ENCODE peak calls at places on chromosomes 7 and 10, in seven cellular contexts. N is stimulated activated CD4-positive, alpha-beta T cell treated with anti-CD3 and anti-CD28 coated beads, Interleukin-1b, Interleukin-23, amount 100 ng/mL, for 48 hours; I is amniotic stem cell; X is GM20000; A is NCI-H510A treated with DMSO at 0.1 percent for 48 hours; O is NCI-H1092 treated with DMSO at 0.1 percent for 48 hours; Q is activated CD4-positive, alpha-beta T cell treated with anti-CD3 and anti-CD28 coated beads for 24 hours. V is an unnamed sample.
A peak's percentile ranks its signal among the peaks of the same experiment; 100 is the strongest.

GRCh38 chr7:80950550-80950967 is 31.7 kb upstream of the SEMA3C start:
- DNase-seq in N (no peak), I (no peak), X (no peak), A (no peak), O (no peak), Q (no peak), V (no peak)

GRCh38 chr7:98075801-98076200 is 30.9 kb upstream of the LMTK2 start:
- DNase-seq in N (no peak), I (no peak), X (no peak), A (no peak), O (no peak), Q (no peak), V (no peak)

GRCh38 chr7:79096361-79096805 is 357.1 kb downstream of the MAGI2 start:
- DNase-seq in N (no peak), I (peak; percentile 18), X (no peak), A (no peak), O (no peak), Q (no peak), V (no peak)

GRCh38 chr7:116576350-116577319 is 51.8 kb downstream of the CAV1 start:
- DNase-seq in N (no peak), I (peak; percentile 68), X (no peak), A (no peak), O (no peak), Q (no peak), V (no peak)

GRCh38 chr7:22793593-22794462 is 28.8 kb downstream of the TOMM7 start:
- DNase-seq in N (no peak), I (no peak), X (no peak), A (no peak), O (no peak), Q (no peak), V (no peak)

GRCh38 chr7:150937848-150938561 is 40.1 kb downstream of the KCNH2 start:
- DNase-seq in N (peak; percentile 37), I (no peak), X (no peak), A (peak; percentile 50), O (peak; percentile 20), Q (no peak), V (no peak)

GRCh38 chr7:70556761-70557160 is 575.2 kb upstream of the GALNT17 start:
- DNase-seq in N (no peak), I (no peak), X (no peak), A (no peak), O (no peak), Q (no peak), V (no peak)

GRCh38 chr7:26603631-26604030 is 260.8 kb downstream of the SKAP2 start:
- DNase-seq in N (no peak), I (no peak), X (no peak), A (peak; percentile 32), O (no peak), Q (no peak), V (peak; percentile 81)

GRCh38 chr7:36969376-36969775 is 245.1 kb upstream of the AOAH start:
- DNase-seq in N (no peak), I (no peak), X (no peak), A (no peak), O (no peak), Q (no peak), V (no peak)

GRCh38 chr10:81920213-81920829 is 45.3 kb downstream of the NRG3 start:
- DNase-seq in N (no peak), I (no peak), X (peak; percentile 22), A (no peak), O (no peak), Q (no peak), V (no peak)

GRCh38 chr10:131943021-131943814 is 38.5 kb downstream of the BNIP3 start:
- DNase-seq in N (peak; percentile 22), I (no peak), X (no peak), A (no peak), O (no peak), Q (no peak), V (no peak)